ENCODE peak calls at places on chromosomes 4 and X, in seven cellular contexts. One of them, this sample, is unnamed.

GRCh38 chr4:174490356-174490969 is 31.8 kb downstream of the HPGD start:
- DNase-seq in fibroblast of lung: peak; percentile 59
- DNase-seq in brain microvascular endothelial cell: peak; percentile 54
- DNase-seq in cardiac muscle cell: peak; percentile 68
- DNase-seq in heart right ventricle: no peak
- DNase-seq in cardiac fibroblast: peak; percentile 12
- DNase-seq in left lung: no peak
- DNase-seq in this sample: no peak

GRCh38 chr4:55356991-55357461 is 11.0 kb downstream of the SRD5A3 start:
- DNase-seq in heart right ventricle: no peak
- DNase-seq in cardiac muscle cell: peak; percentile 21
- DNase-seq in fibroblast of lung: peak; percentile 38
- DNase-seq in cardiac fibroblast: peak; percentile 46
- DNase-seq in left lung: no peak
- DNase-seq in brain microvascular endothelial cell: peak; percentile 20
- DNase-seq in this sample: no peak

GRCh38 chrX:43813898-43814297 is 68.4 kb downstream of the MAOB start:
- DNase-seq in cardiac fibroblast: peak; percentile 11
- DNase-seq in heart right ventricle: no peak
- DNase-seq in brain microvascular endothelial cell: no peak
- DNase-seq in cardiac muscle cell: peak; percentile 9
- DNase-seq in left lung: no peak
- DNase-seq in fibroblast of lung: peak; percentile 29
- DNase-seq in this sample: peak; percentile 40

GRCh38 chrX:32116047-32116446 is 1044.2 kb upstream of the FTHL17 start:
- DNase-seq in cardiac fibroblast: no peak
- DNase-seq in heart right ventricle: no peak
- DNase-seq in left lung: no peak
- DNase-seq in cardiac muscle cell: peak; percentile 2
- DNase-seq in fibroblast of lung: no peak
- DNase-seq in brain microvascular endothelial cell: peak; percentile 1
- DNase-seq in this sample: peak; percentile 1

GRCh38 chr4:1813915-1814314 is 20.8 kb downstream of the FGFR3 start:
- DNase-seq in cardiac fibroblast: no peak
- DNase-seq in cardiac muscle cell: no peak
- DNase-seq in left lung: no peak
- DNase-seq in heart right ventricle: no peak
- DNase-seq in brain microvascular endothelial cell: no peak
- DNase-seq in fibroblast of lung: no peak
- DNase-seq in this sample: no peak

GRCh38 chrX:153762636-153763173 is 1.3 kb upstream of the PLXNB3 start:
- DNase-seq in fibroblast of lung: no peak
- DNase-seq in brain microvascular endothelial cell: no peak
- DNase-seq in left lung: no peak
- DNase-seq in heart right ventricle: no peak
- DNase-seq in cardiac fibroblast: no peak
- DNase-seq in cardiac muscle cell: no peak
- DNase-seq in this sample: no peak

GRCh38 chrX:151790421-151791160 is 56.0 kb downstream of the CNGA2 start:
- DNase-seq in fibroblast of lung: peak; percentile 1
- DNase-seq in brain microvascular endothelial cell: no peak
- DNase-seq in cardiac muscle cell: no peak
- DNase-seq in left lung: no peak
- DNase-seq in cardiac fibroblast: no peak
- DNase-seq in heart right ventricle: no peak
- DNase-seq in this sample: no peak

GRCh38 chrX:35919536-35920309 is at the start of gene CFAP47:
- DNase-seq in brain microvascular endothelial cell: no peak
- DNase-seq in heart right ventricle: no peak
- DNase-seq in cardiac muscle cell: no peak
- DNase-seq in fibroblast of lung: peak; percentile 14
- DNase-seq in left lung: peak; percentile 36
- DNase-seq in cardiac fibroblast: no peak
- DNase-seq in this sample: peak; percentile 54

GRCh38 chr4:912548-913279 is 19.4 kb downstream of the GAK start:
- DNase-seq in cardiac fibroblast: no peak
- DNase-seq in brain microvascular endothelial cell: no peak
- DNase-seq in left lung: peak; percentile 13
- DNase-seq in heart right ventricle: no peak
- DNase-seq in cardiac muscle cell: no peak
- DNase-seq in fibroblast of lung: no peak
- DNase-seq in this sample: no peak

GRCh38 chrX:47482065-47482511 is 934 bp downstream of the ZNF41 start:
- DNase-seq in cardiac muscle cell: no peak
- DNase-seq in left lung: no peak
- DNase-seq in brain microvascular endothelial cell: no peak
- DNase-seq in heart right ventricle: no peak
- DNase-seq in fibroblast of lung: no peak
- DNase-seq in cardiac fibroblast: no peak
- DNase-seq in this sample: no peak

GRCh38 chr4:168059251-168059650 is 33.1 kb upstream of the ANXA10 start:
- DNase-seq in cardiac muscle cell: peak; percentile 33
- DNase-seq in fibroblast of lung: peak; percentile 67
- DNase-seq in brain microvascular endothelial cell: no peak
- DNase-seq in heart right ventricle: no peak
- DNase-seq in left lung: no peak
- DNase-seq in cardiac fibroblast: peak; percentile 81
- DNase-seq in this sample: no peak

GRCh38 chr4:27189683-27190082 is 329.0 kb downstream of the STIM2 start:
- DNase-seq in cardiac muscle cell: no peak
- DNase-seq in cardiac fibroblast: no peak
- DNase-seq in brain microvascular endothelial cell: no peak
- DNase-seq in heart right ventricle: no peak
- DNase-seq in left lung: no peak
- DNase-seq in fibroblast of lung: no peak
- DNase-seq in this sample: no peak

GRCh38 chr4:27187786-27188185 is 327.1 kb downstream of the STIM2 start:
- DNase-seq in brain microvascular endothelial cell: no peak
- DNase-seq in heart right ventricle: no peak
- DNase-seq in cardiac fibroblast: no peak
- DNase-seq in left lung: no peak
- DNase-seq in cardiac muscle cell: no peak
- DNase-seq in fibroblast of lung: no peak
- DNase-seq in this sample: no peak

GRCh38 chr4:27181672-27182071 is 321.0 kb downstream of the STIM2 start:
- DNase-seq in cardiac fibroblast: no peak
- DNase-seq in heart right ventricle: no peak
- DNase-seq in left lung: no peak
- DNase-seq in cardiac muscle cell: no peak
- DNase-seq in fibroblast of lung: no peak
- DNase-seq in brain microvascular endothelial cell: no peak
- DNase-seq in this sample: no peak

GRCh38 chr4:27184508-27185155 is 324.0 kb downstream of the STIM2 start:
- DNase-seq in heart right ventricle: no peak
- DNase-seq in fibroblast of lung: no peak
- DNase-seq in cardiac muscle cell: no peak
- DNase-seq in cardiac fibroblast: no peak
- DNase-seq in left lung: no peak
- DNase-seq in brain microvascular endothelial cell: no peak
- DNase-seq in this sample: no peak

GRCh38 chr4:27186710-27187109 is 326.1 kb downstream of the STIM2 start:
- DNase-seq in left lung: no peak
- DNase-seq in cardiac muscle cell: no peak
- DNase-seq in heart right ventricle: no peak
- DNase-seq in fibroblast of lung: no peak
- DNase-seq in brain microvascular endothelial cell: no peak
- DNase-seq in cardiac fibroblast: no peak
- DNase-seq in this sample: no peak
- TF ChIP-seq CTCF in left lung: no peak
- TF ChIP-seq CTCF in cardiac muscle cell: no peak
- TF ChIP-seq CTCF in heart right ventricle: no peak
- TF ChIP-seq CTCF in fibroblast of lung: no peak
- TF ChIP-seq CTCF in brain microvascular endothelial cell: no peak
- TF ChIP-seq CTCF in cardiac fibroblast: no peak
- TF ChIP-seq CTCF in this sample: no peak

GRCh38 chrX:129654652-129655546 is at the start of gene APLN:
- DNase-seq in brain microvascular endothelial cell: no peak
- DNase-seq in fibroblast of lung: peak; percentile 42
- DNase-seq in left lung: no peak
- DNase-seq in cardiac muscle cell: peak; percentile 73
- DNase-seq in heart right ventricle: peak; percentile 58
- DNase-seq in cardiac fibroblast: peak; percentile 48
- DNase-seq in this sample: peak; percentile 28

GRCh38 chrX:129653181-129653984 is 1.4 kb downstream of the APLN start:
- DNase-seq in left lung: no peak
- DNase-seq in brain microvascular endothelial cell: no peak
- DNase-seq in fibroblast of lung: no peak
- DNase-seq in cardiac fibroblast: no peak
- DNase-seq in cardiac muscle cell: no peak
- DNase-seq in heart right ventricle: no peak
- DNase-seq in this sample: no peak

GRCh38 chrX:129658429-129658828 is 3.7 kb upstream of the APLN start:
- DNase-seq in brain microvascular endothelial cell: no peak
- DNase-seq in heart right ventricle: no peak
- DNase-seq in left lung: no peak
- DNase-seq in cardiac muscle cell: no peak
- DNase-seq in fibroblast of lung: no peak
- DNase-seq in cardiac fibroblast: no peak
- DNase-seq in this sample: no peak

GRCh38 chrX:129653985-129654651 is 638 bp downstream of the APLN start:
- DNase-seq in cardiac fibroblast: no peak
- DNase-seq in fibroblast of lung: no peak
- DNase-seq in cardiac muscle cell: no peak
- DNase-seq in heart right ventricle: no peak
- DNase-seq in left lung: no peak
- DNase-seq in brain microvascular endothelial cell: no peak
- DNase-seq in this sample: peak; percentile 24

DNA sequence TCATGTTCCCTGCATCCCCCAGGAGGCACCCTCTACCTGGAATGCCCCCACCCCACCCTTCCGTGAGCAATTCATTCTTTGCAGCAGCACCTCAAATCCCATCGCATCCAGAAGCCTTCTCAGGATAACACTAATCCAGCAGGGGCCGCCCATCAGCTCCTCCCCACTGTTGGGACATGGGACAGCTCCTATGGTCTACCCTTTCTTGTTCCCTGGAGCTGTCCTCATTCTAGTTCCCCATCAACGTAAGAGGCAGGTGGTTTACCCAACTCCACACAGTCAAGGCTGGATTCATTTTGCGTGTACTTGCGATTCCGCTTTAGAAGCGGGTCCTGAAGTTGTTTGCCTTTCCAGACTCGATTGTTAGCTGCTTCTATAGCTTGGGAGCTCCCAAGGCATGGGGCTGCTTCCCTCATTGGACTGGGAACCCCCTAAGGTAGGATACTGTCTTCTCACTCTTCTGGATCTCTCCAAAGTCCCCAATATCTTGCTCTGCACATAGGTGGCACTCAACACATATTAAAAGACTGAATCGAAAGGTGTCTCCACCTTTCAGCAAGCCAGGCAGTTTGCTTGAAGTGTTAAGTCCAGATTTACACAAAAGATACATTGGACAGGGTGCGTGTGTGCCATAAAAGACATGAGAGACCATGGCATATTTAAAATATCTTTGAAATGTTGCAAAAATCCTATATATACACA is 942 bp upstream of the APLN start:
- DNase-seq in heart right ventricle: no peak
- DNase-seq in fibroblast of lung: no peak
- DNase-seq in brain microvascular endothelial cell: no peak
- DNase-seq in cardiac fibroblast: no peak
- DNase-seq in left lung: no peak
- DNase-seq in cardiac muscle cell: no peak
- DNase-seq in this sample: no peak
- TF ChIP-seq CTCF in heart right ventricle: no peak
- TF ChIP-seq CTCF in fibroblast of lung: peak; percentile 1
- TF ChIP-seq CTCF in brain microvascular endothelial cell: peak; percentile 12
- TF ChIP-seq CTCF in cardiac fibroblast: no peak
- TF ChIP-seq CTCF in left lung: no peak
- TF ChIP-seq CTCF in cardiac muscle cell: no peak
- TF ChIP-seq CTCF in this sample: no peak

GRCh38 chr4:96992443-96992842 is 1150.8 kb downstream of the STPG2 start:
- DNase-seq in fibroblast of lung: no peak
- DNase-seq in left lung: no peak
- DNase-seq in heart right ventricle: no peak
- DNase-seq in cardiac muscle cell: no peak
- DNase-seq in brain microvascular endothelial cell: no peak
- DNase-seq in cardiac fibroblast: no peak
- DNase-seq in this sample: no peak
- TF ChIP-seq CTCF in fibroblast of lung: no peak
- TF ChIP-seq CTCF in left lung: no peak
- TF ChIP-seq CTCF in heart right ventricle: no peak
- TF ChIP-seq CTCF in cardiac muscle cell: no peak
- TF ChIP-seq CTCF in brain microvascular endothelial cell: no peak
- TF ChIP-seq CTCF in cardiac fibroblast: no peak
- TF ChIP-seq CTCF in this sample: no peak

DNA sequence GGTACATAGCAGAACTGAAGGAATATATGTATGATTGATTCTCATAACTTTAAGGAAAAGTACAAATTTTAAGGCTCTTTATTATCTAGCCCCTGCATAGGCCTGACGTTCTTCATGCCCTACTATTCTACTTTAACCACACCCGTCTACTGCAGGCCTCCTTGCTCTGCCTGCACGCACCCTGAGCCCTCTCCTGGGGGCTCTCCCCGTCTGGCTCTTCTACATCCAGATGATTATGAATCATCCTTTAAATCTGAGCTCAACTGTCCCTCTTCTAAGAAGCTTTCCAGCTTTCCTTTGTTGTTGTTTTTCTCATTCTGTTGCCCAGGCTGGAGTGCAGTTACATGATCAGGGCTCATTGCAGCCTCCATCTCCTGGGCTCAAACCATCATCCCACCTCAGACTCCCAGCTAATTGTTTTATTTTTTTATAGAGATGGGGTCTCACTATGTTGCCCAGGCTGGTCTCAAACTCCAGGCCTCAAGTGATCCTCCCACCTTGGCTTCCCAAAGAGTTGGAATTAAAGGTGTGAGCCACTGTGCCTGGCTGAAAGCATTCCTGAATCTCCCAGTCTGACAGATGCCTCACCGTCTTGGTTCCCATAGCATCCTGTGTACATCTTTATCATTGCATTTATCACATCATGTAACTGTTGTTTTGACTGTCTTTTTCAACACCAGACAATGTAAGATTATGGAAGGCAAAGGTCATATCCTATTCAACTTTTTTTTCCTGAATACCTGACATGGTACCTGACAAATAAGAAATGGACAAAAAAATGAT is 89.2 kb downstream of the WDFY3 start:
- DNase-seq in cardiac fibroblast: peak; percentile 90
- DNase-seq in left lung: no peak
- DNase-seq in brain microvascular endothelial cell: peak; percentile 64
- DNase-seq in fibroblast of lung: no peak
- DNase-seq in heart right ventricle: no peak
- DNase-seq in cardiac muscle cell: peak; percentile 29
- DNase-seq in this sample: no peak
- TF ChIP-seq CTCF in cardiac fibroblast: no peak
- TF ChIP-seq CTCF in left lung: no peak
- TF ChIP-seq CTCF in brain microvascular endothelial cell: peak; percentile 4
- TF ChIP-seq CTCF in fibroblast of lung: no peak
- TF ChIP-seq CTCF in heart right ventricle: no peak
- TF ChIP-seq CTCF in cardiac muscle cell: no peak
- TF ChIP-seq CTCF in this sample: no peak

GRCh38 chr4:78612398-78613005 is 60.9 kb downstream of the ANXA3 start:
- DNase-seq in left lung: no peak
- DNase-seq in brain microvascular endothelial cell: peak; percentile 46
- DNase-seq in fibroblast of lung: peak; percentile 78
- DNase-seq in heart right ventricle: peak; percentile 34
- DNase-seq in cardiac fibroblast: peak; percentile 75
- DNase-seq in cardiac muscle cell: peak; percentile 77
- DNase-seq in this sample: peak; percentile 17
- TF ChIP-seq CTCF in left lung: peak; percentile 43
- TF ChIP-seq CTCF in brain microvascular endothelial cell: peak; percentile 65
- TF ChIP-seq CTCF in fibroblast of lung: peak; percentile 71
- TF ChIP-seq CTCF in heart right ventricle: peak; percentile 40
- TF ChIP-seq CTCF in cardiac fibroblast: peak; percentile 54
- TF ChIP-seq CTCF in cardiac muscle cell: peak; percentile 61
- TF ChIP-seq CTCF in this sample: peak; percentile 15